ENCODE peak calls at places on chromosomes 13 and 19, in four cellular contexts. W is heart right ventricle, V is fibroblast of lung, I is pancreas. S is an unnamed sample.

GRCh38 chr13:111153977-111154332 is 38.8 kb downstream of the ARHGEF7 start:
- DNase-seq in W (no peak), V (no peak), I (peak; percentile 62), S (peak; percentile 62)

GRCh38 chr19:14118165-14119051 is 846 bp upstream of the PRKACA start:
- DNase-seq in W (peak; percentile 78), V (peak; percentile 81), I (peak; percentile 60), S (peak; percentile 73)

GRCh38 chr19:29855087-29855486 is 43.3 kb downstream of the CCNE1 start:
- DNase-seq in W (no peak), V (no peak), I (no peak), S (no peak)

GRCh38 chr13:74288361-74288911 is 154.2 kb upstream of the KLF12 start:
- DNase-seq in W (peak; percentile 53), V (peak; percentile 14), I (peak; percentile 24), S (peak; percentile 49)

GRCh38 chr19:30376826-30377425 is 4.7 kb downstream of the ZNF536 start:
- DNase-seq in W (no peak), V (no peak), I (no peak), S (no peak)

GRCh38 chr13:34672631-34673030 is 269.4 kb upstream of the NBEA start:
- DNase-seq in W (no peak), V (no peak), I (no peak), S (no peak)

GRCh38 chr13:36891752-36892151 is 28.3 kb downstream of the SMAD9 start:
- DNase-seq in W (no peak), V (no peak), I (no peak), S (no peak)

GRCh38 chr13:44868397-44868796 is 120.9 kb downstream of the NUFIP1 start:
- DNase-seq in W (no peak), V (no peak), I (no peak), S (no peak)

GRCh38 chr19:54525636-54526035 is 23.0 kb downstream of the LAIR2 start:
- DNase-seq in W (no peak), V (no peak), I (no peak), S (no peak)

GRCh38 chr19:40322951-40323615 is 25.1 kb downstream of the C19orf47 start:
- DNase-seq in W (no peak), V (no peak), I (no peak), S (no peak)

GRCh38 chr13:111202149-111202548 is 87.0 kb downstream of the ARHGEF7 start:
- DNase-seq in W (no peak), V (no peak), I (no peak), S (no peak)

GRCh38 chr19:44644391-44645016 is 794 bp downstream of the PVR start:
- DNase-seq in W (no peak), V (peak; percentile 28), I (peak; percentile 46), S (peak; percentile 27)

GRCh38 chr13:36069881-36070366 is 61.3 kb downstream of the DCLK1 start:
- DNase-seq in W (no peak), V (peak; percentile 51), I (no peak), S (no peak)

GRCh38 chr19:39858541-39858940 is 12.4 kb upstream of the FBL start:
- DNase-seq in W (no peak), V (no peak), I (no peak), S (peak; percentile 50)

GRCh38 chr19:49382639-49383038 is 5.4 kb upstream of the KASH5 start:
- DNase-seq in W (no peak), V (no peak), I (no peak), S (no peak)

GRCh38 chr13:111572956-111573355 is 252.5 kb downstream of the TEX29 start:
- DNase-seq in W (no peak), V (no peak), I (peak; percentile 71), S (peak; percentile 27)

GRCh38 chr19:33781996-33782395 is 14.7 kb upstream of the KCTD15 start:
- DNase-seq in W (no peak), V (no peak), I (no peak), S (no peak)

GRCh38 chr19:48741222-48741999 is 1.0 kb upstream of the RASIP1 start:
- DNase-seq in W (peak; percentile 61), V (no peak), I (peak; percentile 83), S (peak; percentile 59)

GRCh38 chr19:45790942-45791341 is 1.7 kb downstream of the DMWD start:
- DNase-seq in W (peak; percentile 27), V (no peak), I (no peak), S (peak; percentile 28)

GRCh38 chr13:99489028-99489427 is 12.2 kb upstream of the TM9SF2 start:
- DNase-seq in W (no peak), V (no peak), I (no peak), S (no peak)

GRCh38 chr13:31234729-31235128 is 35.0 kb downstream of the B3GLCT start:
- DNase-seq in W (no peak), V (no peak), I (no peak), S (no peak)

GRCh38 chr13:31240921-31241320 is 41.1 kb downstream of the B3GLCT start:
- DNase-seq in W (no peak), V (peak; percentile 67), I (no peak), S (no peak)

DNA sequence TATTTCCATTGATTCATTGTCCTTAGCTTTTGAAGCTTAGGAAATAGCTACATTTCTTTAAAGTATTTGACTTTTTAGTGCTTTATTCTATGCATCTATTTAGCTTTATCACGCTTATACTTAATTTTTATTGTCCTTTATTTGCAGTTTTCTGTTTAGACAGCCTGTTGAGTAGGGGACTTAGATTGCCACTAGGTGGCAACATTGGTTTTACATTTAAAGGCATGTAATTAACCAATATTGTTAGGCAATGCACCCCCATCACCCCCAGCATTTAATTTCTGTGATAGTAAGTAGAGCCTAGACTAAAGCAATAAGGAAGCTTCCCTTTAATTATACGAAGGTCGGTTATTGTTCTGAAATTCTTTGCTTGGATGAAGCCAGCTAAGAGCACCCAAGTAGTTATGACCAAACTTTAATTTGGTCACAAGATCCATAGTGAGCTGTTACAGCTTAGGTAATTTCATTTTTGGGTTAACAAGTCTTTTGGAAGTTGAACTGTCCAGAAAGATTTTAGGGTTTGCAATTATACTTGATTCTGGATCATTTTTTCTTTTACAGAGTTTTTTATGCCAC is 36.5 kb downstream of the B3GLCT start:
- DNase-seq in W (no peak), V (peak; percentile 72), I (no peak), S (no peak)
- H3K27ac ChIP-seq in W (no peak overlapping the region), V (no peak overlapping the region), I (no peak overlapping the region), S (no peak overlapping the region)

GRCh38 chr19:56294557-56294956 is 20.1 kb downstream of the ZSCAN5A start:
- DNase-seq in W (no peak), V (no peak), I (no peak), S (no peak)
- H3K27ac ChIP-seq in W (no peak overlapping the region), V (no peak overlapping the region), I (no peak overlapping the region), S (no peak overlapping the region)

DNA sequence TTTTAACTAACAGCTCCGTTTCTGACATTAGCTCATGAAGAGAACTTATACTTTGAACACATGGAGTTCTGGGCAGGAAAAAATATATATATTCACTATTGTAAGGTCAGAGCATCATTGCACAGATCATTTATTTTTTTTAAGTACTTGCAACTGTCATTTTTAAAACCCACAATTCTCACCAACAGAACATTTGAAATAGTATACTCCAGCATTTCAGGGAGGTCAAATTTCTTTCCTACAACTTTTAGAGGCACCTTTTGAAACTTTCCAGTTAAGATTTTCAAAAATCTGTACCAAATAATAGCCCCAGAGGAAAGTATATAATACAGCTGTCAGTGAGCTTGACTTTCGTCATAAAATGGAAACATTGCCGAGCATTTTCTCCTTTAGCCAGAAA is 10.9 kb downstream of the KCTD12 start:
- DNase-seq in W (no peak), V (peak; percentile 71), I (no peak), S (no peak)
- H3K27ac ChIP-seq in W (no peak overlapping the region), V (no peak overlapping the region), I (no peak overlapping the region), S (no peak overlapping the region)

DNA sequence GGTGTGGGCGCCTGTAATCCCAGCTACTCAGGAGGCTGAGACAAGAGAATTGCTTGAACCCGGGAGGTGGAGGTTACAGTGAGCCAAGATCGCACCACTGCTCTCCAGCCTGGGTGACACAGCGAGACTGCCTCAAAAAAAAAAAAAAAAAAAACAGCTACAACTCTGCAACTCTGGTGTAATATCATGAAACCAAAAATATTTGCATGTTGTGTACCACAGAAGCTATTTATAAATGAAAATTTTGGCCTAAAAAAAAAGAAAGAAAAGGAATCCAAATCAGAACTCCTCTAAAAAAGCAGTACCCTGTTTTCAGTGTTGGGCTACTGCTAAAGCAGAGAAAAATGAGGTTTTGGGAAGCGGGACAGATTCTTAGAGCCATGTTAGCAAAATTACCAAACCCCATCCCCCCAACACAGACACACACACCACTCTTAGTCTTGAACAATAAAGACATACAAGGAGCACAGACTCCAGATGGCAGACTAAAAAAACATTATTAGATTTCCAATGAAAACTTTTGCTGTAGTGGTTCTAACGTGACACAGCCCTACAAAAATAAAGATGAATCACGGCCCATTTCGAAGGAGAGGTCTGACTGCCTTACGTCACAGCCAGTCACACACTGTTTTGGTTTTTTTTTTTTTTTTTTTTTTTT is 51.5 kb downstream of the INSR start:
- DNase-seq in W (peak; percentile 32), V (peak; percentile 49), I (no peak), S (no peak)
- H3K27ac ChIP-seq in W (peak overlapping the region; percentile 68), V (no peak overlapping the region), I (peak overlapping the region; percentile 58), S (peak overlapping the region; percentile 70)

DNA sequence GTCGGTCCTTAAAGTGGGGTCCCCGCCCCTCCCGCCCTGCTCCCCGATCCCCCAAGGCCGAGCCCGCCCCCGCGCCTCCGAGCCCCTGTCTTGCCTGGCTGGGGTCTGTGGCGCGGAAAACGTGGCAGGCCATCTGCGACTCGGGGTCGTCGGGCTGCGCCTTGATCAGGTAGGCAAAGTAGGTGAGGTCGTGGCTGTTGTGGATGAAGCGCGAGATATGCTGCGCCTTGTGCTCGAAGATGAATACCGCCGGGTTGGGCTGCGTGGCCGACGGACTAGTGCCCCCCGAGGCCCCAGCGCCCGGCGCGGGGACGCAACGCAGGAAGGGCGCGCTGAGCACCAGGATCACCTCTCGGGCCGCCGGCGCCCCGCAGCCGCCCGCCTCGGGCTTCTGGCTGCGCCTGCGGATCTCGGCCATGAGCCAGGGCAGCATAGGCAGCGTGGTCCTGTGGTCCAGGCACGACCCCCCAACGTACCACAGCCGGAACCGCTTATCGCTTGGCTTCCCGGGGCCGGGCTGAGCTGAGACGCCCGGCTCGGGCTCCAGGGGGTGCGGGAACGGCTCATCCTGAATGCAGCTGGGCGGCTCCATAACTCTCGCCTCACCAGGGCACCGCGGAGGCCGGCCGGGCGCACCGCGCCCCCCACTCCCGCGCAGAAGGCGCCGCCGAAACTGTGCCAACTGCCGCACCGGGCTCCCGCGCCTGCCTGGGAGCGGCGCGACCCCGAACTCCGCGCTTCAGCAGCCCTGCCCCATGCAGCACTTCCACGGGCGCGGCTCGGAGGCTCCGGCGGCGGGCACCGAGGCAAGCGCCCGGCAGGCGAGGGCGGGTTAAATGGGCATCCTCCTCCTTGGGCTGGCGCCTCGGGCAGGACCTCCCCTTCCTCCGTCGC is 546 bp downstream of the TBC1D4 start:
- DNase-seq in W (peak; percentile 19), V (peak; percentile 28), I (peak; percentile 49), S (peak; percentile 24)
- H3K27ac ChIP-seq in W (peak overlapping the region; percentile 94), V (peak overlapping the region; percentile 23), I (peak overlapping the region; percentile 78), S (peak overlapping the region; percentile 85)

DNA sequence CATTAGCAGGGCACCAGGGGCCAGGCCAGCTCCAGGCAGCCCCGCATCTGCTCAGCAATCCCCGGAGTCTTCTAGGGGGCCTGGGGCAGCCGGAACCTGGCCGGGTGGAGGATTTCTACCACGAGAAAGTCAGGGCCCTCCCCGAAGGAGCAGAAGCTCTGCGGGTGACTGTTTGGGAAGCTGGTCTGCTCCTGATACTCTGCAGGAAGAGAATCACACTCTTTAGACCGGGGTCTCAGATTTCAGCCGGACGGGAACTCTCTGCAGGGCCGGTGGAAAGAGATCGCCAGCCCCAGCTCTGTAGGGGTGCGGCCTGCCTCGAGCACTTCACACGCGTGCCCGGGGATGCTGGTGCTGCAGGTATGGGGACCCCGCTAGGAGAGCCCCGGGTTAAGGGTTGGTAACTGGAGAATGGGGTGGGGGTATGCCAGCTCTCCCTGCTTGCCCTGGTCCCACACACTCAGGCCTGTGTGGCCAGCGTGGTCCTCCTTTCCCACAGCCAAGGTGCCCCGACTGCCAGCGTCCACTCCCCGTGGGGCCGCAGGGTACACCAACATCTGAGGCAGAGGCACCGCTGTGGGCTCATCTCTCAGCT is 20.1 kb downstream of the RASA3 start:
- DNase-seq in W (no peak), V (peak; percentile 27), I (no peak), S (peak; percentile 6)
- H3K27ac ChIP-seq in W (no peak overlapping the region), V (peak overlapping the region; percentile 89), I (no peak overlapping the region), S (peak overlapping the region; percentile 65)